ENCODE peak calls at places on chromosomes 11 and 22, in six cellular contexts. L, E, T, R, F and Z are unnamed samples.
A peak's percentile ranks its signal among the peaks of the same experiment; 100 is the strongest.

GRCh38 chr22:40050258-40050657 is 55.5 kb downstream of the FAM83F start:
- DNase-seq in L (no peak), E (no peak), T (no peak), R (no peak), F (no peak), Z (no peak)

GRCh38 chr11:129458756-129459535 is 83.3 kb downstream of the BARX2 start:
- DNase-seq in L (no peak), E (no peak), T (no peak), R (no peak), F (no peak), Z (no peak)

GRCh38 chr22:21921729-21922128 is 30.9 kb downstream of the PPM1F start:
- DNase-seq in L (no peak), E (no peak), T (no peak), R (no peak), F (no peak), Z (no peak)

GRCh38 chr11:69663326-69663725 is 11.8 kb downstream of the LTO1 start:
- DNase-seq in L (no peak), E (no peak), T (no peak), R (no peak), F (no peak), Z (no peak)

GRCh38 chr22:27836181-27836580 is 34.6 kb upstream of the MN1 start:
- DNase-seq in L (no peak), E (no peak), T (no peak), R (no peak), F (no peak), Z (no peak)

GRCh38 chr11:31641477-31642062 is 132.0 kb downstream of the ELP4 start:
- DNase-seq in L (peak; percentile 43), E (no peak), T (peak; percentile 67), R (no peak), F (no peak), Z (peak; percentile 37)

GRCh38 chr11:107743161-107743560 is 31.3 kb upstream of the SLN start:
- DNase-seq in L (no peak), E (no peak), T (no peak), R (no peak), F (no peak), Z (no peak)

GRCh38 chr11:128483211-128483788 is 104.1 kb downstream of the ETS1 start:
- DNase-seq in L (no peak), E (no peak), T (no peak), R (no peak), F (no peak), Z (no peak)

GRCh38 chr22:47022075-47022473 is 259.6 kb downstream of the TBC1D22A start:
- DNase-seq in L (no peak), E (no peak), T (no peak), R (no peak), F (no peak), Z (no peak)

GRCh38 chr22:20584872-20585639 is 77.6 kb downstream of the MED15 start:
- DNase-seq in L (no peak), E (peak; percentile 15), T (no peak), R (no peak), F (no peak), Z (no peak)

GRCh38 chr11:30477061-30477460 is 109.1 kb downstream of the MPPED2 start:
- DNase-seq in L (no peak), E (no peak), T (no peak), R (no peak), F (no peak), Z (no peak)